ENCODE peak calls at places on chromosomes 7 and 10, in six cellular contexts. P is spleen, H is hepatocyte, L is astrocyte, B is SK-N-SH, Z is heart right ventricle. Y is an unnamed sample.
A peak's percentile ranks its signal among the peaks of the same experiment; 100 is the strongest.

GRCh38 chr10:127945948-127946347 is 39.0 kb downstream of the PTPRE start:
- DNase-seq in Z (no peak), L (no peak), B (no peak), P (no peak), H (no peak), Y (no peak)

GRCh38 chr10:6225263-6225814 is 22.6 kb downstream of the PFKFB3 start:
- DNase-seq in L (no peak), B (peak; percentile 20), Z (no peak), H (no peak), P (no peak), Y (no peak)

GRCh38 chr10:128186959-128187787 is 61.0 kb upstream of the MKI67 start:
- DNase-seq in Z (no peak), H (no peak), B (peak; percentile 78), P (no peak), L (no peak), Y (no peak)

GRCh38 chr7:129721139-129721538 is 109.6 kb downstream of the NRF1 start:
- DNase-seq in H (no peak), P (no peak), L (no peak), Z (no peak), B (no peak), Y (no peak)

GRCh38 chr7:123749537-123749857 is 694 bp upstream of the WASL start:
- DNase-seq in H (peak; percentile 66), P (no peak), L (peak; percentile 52), Z (no peak), B (no peak), Y (no peak)

GRCh38 chr10:126251778-126252407 is 136.4 kb downstream of the ADAM12 start:
- DNase-seq in B (no peak), L (no peak), Z (no peak), P (no peak), H (no peak), Y (no peak)

GRCh38 chr10:102416181-102417094 is 2.1 kb downstream of the PSD start:
- DNase-seq in H (no peak), P (no peak), Z (no peak), B (no peak), L (no peak), Y (no peak)

GRCh38 chr10:129593953-129594352 is 126.9 kb downstream of the MGMT start:
- DNase-seq in B (no peak), Z (no peak), P (no peak), L (no peak), H (no peak), Y (no peak)

GRCh38 chr7:27210441-27211083 is 10.7 kb upstream of the HOXA13 start:
- DNase-seq in B (peak; percentile 85), H (peak; percentile 82), Z (peak; percentile 44), L (no peak), P (peak; percentile 82), Y (peak; percentile 45)

GRCh38 chr7:27585781-27586447 is 76.8 kb downstream of the HIBADH start:
- DNase-seq in L (no peak), P (no peak), H (no peak), B (no peak), Z (no peak), Y (no peak)

GRCh38 chr7:105149827-105150226 is 135.8 kb downstream of the KMT2E start:
- DNase-seq in P (no peak), H (no peak), Z (no peak), L (peak; percentile 47), B (no peak), Y (no peak)

GRCh38 chr10:102117391-102118159 is 2.6 kb downstream of the LDB1 start:
- DNase-seq in B (peak; percentile 89), Z (peak; percentile 89), H (peak; percentile 93), L (peak; percentile 48), P (peak; percentile 88), Y (peak; percentile 90)

GRCh38 chr10:80415734-80416281 is 7.5 kb downstream of the PRXL2A start:
- DNase-seq in L (no peak), P (no peak), H (no peak), Z (no peak), B (no peak), Y (no peak)

GRCh38 chr7:93029056-93029455 is 88.7 kb downstream of the SAMD9 start:
- DNase-seq in B (no peak), Z (no peak), P (no peak), L (no peak), H (no peak), Y (no peak)

GRCh38 chr10:95245425-95246055 is 45.3 kb downstream of the PDLIM1 start:
- DNase-seq in H (no peak), P (no peak), Z (no peak), L (no peak), B (no peak), Y (no peak)

DNA sequence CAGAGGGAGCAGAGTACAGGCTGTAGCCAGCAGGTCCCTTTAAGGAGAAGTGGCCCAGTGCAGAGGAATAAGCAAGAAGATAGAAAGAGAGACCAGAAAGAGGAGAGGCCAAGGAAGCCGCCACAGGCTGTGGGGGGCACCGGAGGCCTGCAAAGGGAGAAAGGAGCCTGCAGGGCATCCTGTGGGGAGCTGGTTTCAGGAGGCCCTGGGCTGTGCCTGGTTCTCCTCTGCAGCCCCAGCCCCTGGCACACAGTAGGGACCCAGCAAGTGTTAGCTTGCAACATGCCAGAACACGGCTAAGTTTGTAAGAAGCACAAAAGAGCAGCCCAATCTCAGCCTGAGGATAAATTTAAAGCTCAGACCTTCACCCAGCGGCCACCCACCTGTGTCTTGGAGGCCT is 12.3 kb upstream of the C10orf71 start:
- DNase-seq in P (no peak), H (no peak), B (no peak), L (no peak), Z (no peak), Y (no peak)
- H3K27me3 ChIP-seq in P (no peaks in the 10 kb centered on the region), H (no peaks in the 10 kb centered on the region), B (no peaks in the 10 kb centered on the region), L (peaks cover 2% of the 10 kb centered on the region), Z (no peaks in the 10 kb centered on the region), Y (no peaks in the 10 kb centered on the region)

DNA sequence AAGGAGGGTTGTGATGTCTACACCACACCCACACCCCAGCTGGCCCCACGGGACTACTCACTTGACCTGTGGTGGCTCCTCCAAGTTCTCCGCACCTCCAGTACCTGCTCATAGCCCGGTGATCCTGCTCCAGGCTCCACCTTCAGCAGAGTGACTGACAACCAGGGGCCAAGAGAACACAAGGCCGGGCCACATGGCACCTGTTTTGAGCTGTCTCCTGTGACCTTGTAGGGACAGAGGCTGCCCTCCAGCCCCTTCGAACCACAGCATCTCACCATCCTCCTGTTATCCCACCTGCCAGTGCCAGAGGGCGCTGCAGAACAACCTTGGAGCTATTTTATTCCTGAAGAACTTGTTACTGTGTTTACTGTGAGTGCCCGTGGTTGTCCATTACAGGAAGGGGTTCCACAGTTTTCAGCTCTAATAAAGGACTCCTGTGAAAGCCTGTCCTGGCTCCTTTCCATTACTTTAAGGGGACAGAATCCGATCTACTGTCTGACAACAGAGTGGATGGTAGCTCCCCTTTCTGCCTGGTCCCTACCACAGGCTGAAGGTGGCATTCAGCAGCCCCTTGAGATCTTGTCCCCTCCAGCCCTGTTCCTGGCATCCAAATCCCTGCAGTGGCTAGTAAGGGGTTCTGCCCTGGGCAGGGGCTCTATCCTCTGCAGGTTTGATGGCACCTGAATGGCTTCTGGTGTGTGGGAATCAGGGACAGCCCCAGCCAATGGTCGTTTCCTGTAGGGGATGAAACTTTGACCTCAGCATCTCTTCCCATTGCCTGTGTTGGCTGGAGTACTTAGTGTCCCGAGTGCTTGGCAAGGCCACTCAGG is 50.8 kb downstream of the C10orf120 start:
- DNase-seq in Z (peak; percentile 41), P (peak; percentile 69), B (peak; percentile 70), H (peak; percentile 67), L (no peak), Y (peak; percentile 45)
- H3K27me3 ChIP-seq in Z (no peaks in the 10 kb centered on the region), P (no peaks in the 10 kb centered on the region), B (no peaks in the 10 kb centered on the region), H (peaks cover 12% of the 10 kb centered on the region), L (no peaks in the 10 kb centered on the region), Y (no peaks in the 10 kb centered on the region)

GRCh38 chr10:24784923-24785322 is 61.2 kb upstream of the ARHGAP21 start:
- DNase-seq in H (no peak), Z (no peak), P (no peak), B (no peak), L (peak; percentile 8), Y (no peak)

GRCh38 chr10:24793648-24794379 is 70.1 kb upstream of the ARHGAP21 start:
- DNase-seq in P (no peak), Z (no peak), B (no peak), H (no peak), L (peak; percentile 16), Y (no peak)

GRCh38 chr10:24791129-24791733 is 67.5 kb upstream of the ARHGAP21 start:
- DNase-seq in H (no peak), B (no peak), L (no peak), Z (no peak), P (no peak), Y (no peak)

GRCh38 chr10:24790599-24790998 is 66.9 kb upstream of the ARHGAP21 start:
- DNase-seq in B (no peak), P (no peak), Z (no peak), H (no peak), L (peak; percentile 25), Y (no peak)

DNA sequence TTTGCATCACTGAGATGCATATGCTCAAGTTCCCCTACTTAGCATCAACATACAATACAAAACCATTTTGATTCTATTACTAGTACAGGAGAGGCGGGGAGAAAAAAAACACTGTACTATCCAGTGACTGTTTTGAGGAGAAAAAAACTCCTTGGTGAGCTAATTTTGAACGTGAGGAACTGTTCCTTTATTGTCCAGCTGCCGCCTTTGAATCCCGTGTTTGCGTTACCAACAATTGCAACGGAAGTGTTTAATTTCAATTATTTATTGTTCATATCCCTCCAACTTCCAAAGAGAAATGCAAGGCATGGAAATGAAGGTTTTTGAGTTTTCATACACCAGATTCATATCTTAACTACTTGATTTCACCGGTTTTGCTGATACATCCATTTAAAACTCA is 66.4 kb upstream of the ARHGAP21 start:
- DNase-seq in P (no peak), H (no peak), L (no peak), B (no peak), Z (no peak), Y (no peak)
- H3K27me3 ChIP-seq in P (no peaks in the 10 kb centered on the region), H (no peaks in the 10 kb centered on the region), L (no peaks in the 10 kb centered on the region), B (no peaks in the 10 kb centered on the region), Z (no peaks in the 10 kb centered on the region), Y (no peaks in the 10 kb centered on the region)

GRCh38 chr7:1231214-1232102 is 1.2 kb upstream of the UNCX start:
- DNase-seq in P (peak; percentile 51), Z (no peak), L (no peak), B (no peak), H (no peak), Y (no peak)

GRCh38 chr7:1229334-1229935 is 3.2 kb upstream of the UNCX start:
- DNase-seq in P (no peak), Z (no peak), B (peak; percentile 75), H (no peak), L (no peak), Y (no peak)

GRCh38 chr7:1229956-1230355 is 2.7 kb upstream of the UNCX start:
- DNase-seq in B (no peak), P (no peak), Z (no peak), L (no peak), H (no peak), Y (no peak)

GRCh38 chr7:1232103-1232466 is 587 bp upstream of the UNCX start:
- DNase-seq in P (no peak), B (no peak), Z (no peak), H (no peak), L (no peak), Y (no peak)

GRCh38 chr7:1230411-1231213 is 2.1 kb upstream of the UNCX start:
- DNase-seq in H (no peak), L (no peak), Z (no peak), B (no peak), P (no peak), Y (no peak)
- H3K27me3 ChIP-seq in H (peaks cover 95% of the 10 kb centered on the region), L (peaks cover 74% of the 10 kb centered on the region), Z (peaks cover 100% of the 10 kb centered on the region), B (peaks cover 88% of the 10 kb centered on the region), P (peaks cover 89% of the 10 kb centered on the region), Y (peaks cover 79% of the 10 kb centered on the region)

DNA sequence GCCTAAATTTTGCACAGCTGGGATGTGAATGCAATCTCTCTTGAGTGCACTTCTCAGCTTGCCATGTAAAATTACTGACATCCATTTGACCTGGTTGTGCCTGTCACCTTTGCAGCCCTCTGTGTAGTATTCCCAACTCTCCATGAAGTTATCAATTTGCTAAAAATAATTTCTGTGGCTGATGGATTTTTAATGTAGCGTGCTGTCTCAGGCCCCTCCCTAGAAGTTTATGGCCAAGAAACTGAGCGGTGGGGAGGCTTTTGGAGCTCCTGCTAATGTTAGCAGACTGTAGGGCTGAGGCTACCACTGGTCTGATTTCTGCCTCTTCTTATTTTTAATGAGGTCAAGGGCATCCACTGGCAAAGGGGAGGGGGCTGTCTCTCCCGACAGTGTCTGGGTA is 577.0 kb upstream of the DPP6 start:
- DNase-seq in P (no peak), H (no peak), Z (no peak), L (no peak), B (no peak), Y (no peak)
- H3K27me3 ChIP-seq in P (no peaks in the 10 kb centered on the region), H (no peaks in the 10 kb centered on the region), Z (no peaks in the 10 kb centered on the region), L (no peaks in the 10 kb centered on the region), B (no peaks in the 10 kb centered on the region), Y (no peaks in the 10 kb centered on the region)

Y was measured in thyroid gland.